ENCODE peak calls at places on chromosomes 3 and 15, in six cellular contexts. I, H, P, B, M and A are unnamed samples.

GRCh38 chr3:11910971-11911531 is 64.4 kb upstream of the TAMM41 start:
- DNase-seq in P (no peak), I (no peak), B (no peak), M (no peak), H (no peak), A (peak; percentile 25)

GRCh38 chr15:27573800-27574485 is 525.2 kb downstream of the OCA2 start:
- DNase-seq in B (no peak), M (peak; percentile 43), H (no peak), P (no peak), I (no peak), A (no peak)

GRCh38 chr3:108433928-108434327 is 76.5 kb downstream of the MYH15 start:
- DNase-seq in B (no peak), P (no peak), I (no peak), H (no peak), M (no peak), A (no peak)

GRCh38 chr3:161042023-161042501 is 63.1 kb downstream of the B3GALNT1 start:
- DNase-seq in M (no peak), H (no peak), I (no peak), B (no peak), P (no peak), A (no peak)

GRCh38 chr3:78969483-78969882 is 798.3 kb downstream of the ROBO1 start:
- DNase-seq in I (no peak), H (no peak), B (no peak), P (no peak), M (no peak), A (no peak)

GRCh38 chr3:55180161-55180560 is 252.3 kb upstream of the LRTM1 start:
- DNase-seq in P (no peak), H (no peak), M (no peak), I (no peak), B (no peak), A (no peak)

GRCh38 chr3:111311709-111312235 is 230.2 kb upstream of the CD96 start:
- DNase-seq in P (no peak), I (no peak), M (no peak), B (no peak), H (no peak), A (no peak)

GRCh38 chr3:184832903-184833302 is 20.9 kb downstream of the VPS8 start:
- DNase-seq in P (no peak), B (no peak), M (no peak), I (no peak), H (no peak), A (no peak)

GRCh38 chr3:109336272-109336957 is 931 bp downstream of the DPPA4 start:
- DNase-seq in P (no peak), M (no peak), B (no peak), I (no peak), H (no peak), A (no peak)

GRCh38 chr3:123635220-123635619 is 50.4 kb upstream of the HACD2 start:
- DNase-seq in P (no peak), H (no peak), B (no peak), I (no peak), M (no peak), A (peak; percentile 39)

GRCh38 chr3:88113311-88114162 is 36.2 kb upstream of the C3orf38 start:
- DNase-seq in P (peak; percentile 39), B (peak; percentile 37), I (no peak), M (peak; percentile 80), H (no peak), A (peak; percentile 55)

GRCh38 chr3:143529018-143529478 is 319.2 kb downstream of the SLC9A9 start:
- DNase-seq in P (no peak), B (no peak), M (no peak), H (no peak), I (no peak), A (no peak)